ENCODE peak calls at places on chromosomes 4 and X, in six cellular contexts. P is K562, R is A549, I is IMR-90, H is right lobe of liver, J is heart left ventricle. W is an unnamed sample. For H3K4me1, the result is how much of the 10 kb centered on the place peaks cover.

GRCh38 chr4:82223715-82224114 is 150.1 kb downstream of the HNRNPD start:
- ATAC-seq in H (peak), R (no peak), I (no peak), P (peak), J (peak), W (no peak)

GRCh38 chrX:95056901-95057300 is 1382.9 kb downstream of the FAM133A start:
- ATAC-seq in J (no peak), R (no peak), P (no peak), H (no peak), I (no peak), W (no peak)

GRCh38 chr4:78612398-78613005 is 60.9 kb downstream of the ANXA3 start:
- ATAC-seq in J (peak), R (peak), I (peak), H (peak), P (peak), W (peak)

GRCh38 chrX:15674514-15674898 is 9.9 kb upstream of the CLTRN start:
- ATAC-seq in J (peak), I (no peak), R (no peak), P (peak), H (peak), W (peak)

GRCh38 chr4:38514465-38515146 is 149.4 kb upstream of the KLF3 start:
- ATAC-seq in J (no peak), I (no peak), P (no peak), R (no peak), H (no peak), W (no peak)

GRCh38 chrX:120536056-120536455 is 24.7 kb downstream of the CUL4B start:
- ATAC-seq in H (no peak), I (no peak), R (no peak), P (no peak), J (no peak), W (no peak)

GRCh38 chr4:153159016-153159415 is 45.2 kb upstream of the TRIM2 start:
- ATAC-seq in P (peak), I (no peak), R (peak), J (no peak), H (no peak), W (no peak)

GRCh38 chr4:165367040-165367439 is 11.8 kb upstream of the CPE start:
- ATAC-seq in I (no peak), H (peak), J (no peak), R (no peak), P (peak), W (no peak)

GRCh38 chr4:55949480-55949802 is 696 bp downstream of the CEP135 start:
- ATAC-seq in I (no peak), H (no peak), J (no peak), P (peak), R (no peak), W (no peak)

GRCh38 chr4:187606581-187606980 is 389.0 kb upstream of the ZFP42 start:
- ATAC-seq in I (peak), R (peak), P (peak), J (no peak), H (peak), W (no peak)

GRCh38 chr4:93475730-93476129 is 352.8 kb upstream of the ATOH1 start:
- ATAC-seq in J (no peak), R (no peak), P (no peak), H (no peak), I (no peak), W (no peak)

GRCh38 chrX:140917354-140918115 is 84.9 kb upstream of the SPANXB1 start:
- ATAC-seq in H (no peak), P (no peak), R (peak), J (no peak), I (no peak), W (no peak)

GRCh38 chr4:6178757-6179156 is 21.6 kb downstream of the JAKMIP1 start:
- ATAC-seq in I (no peak), P (no peak), J (no peak), R (no peak), H (no peak), W (no peak)

GRCh38 chr4:6182390-6183280 is 17.7 kb downstream of the JAKMIP1 start:
- ATAC-seq in P (no peak), J (no peak), I (no peak), H (no peak), R (no peak), W (no peak)

GRCh38 chr4:6177587-6178197 is 22.7 kb downstream of the JAKMIP1 start:
- ATAC-seq in H (no peak), J (no peak), I (no peak), R (peak), P (peak), W (no peak)

GRCh38 chr4:6180841-6181631 is 19.3 kb downstream of the JAKMIP1 start:
- ATAC-seq in R (no peak), P (no peak), J (peak), I (no peak), H (peak), W (no peak)

GRCh38 chr4:6179362-6179761 is 21.0 kb downstream of the JAKMIP1 start:
- ATAC-seq in P (no peak), R (no peak), I (no peak), J (no peak), H (no peak), W (no peak)
- TF ChIP-seq POLR2A in P (no peak), R (no peak), I (no peak), J (no peak), H (no peak), W (no peak)

GRCh38 chr4:2813446-2814405 is 20.8 kb downstream of the SH3BP2 start:
- ATAC-seq in I (no peak), H (no peak), J (no peak), P (no peak), R (no peak), W (no peak)
- H3K4me1 ChIP-seq in I (under half), H (under half), J (under half), P (under half), R (under half), W (under half)

DNA sequence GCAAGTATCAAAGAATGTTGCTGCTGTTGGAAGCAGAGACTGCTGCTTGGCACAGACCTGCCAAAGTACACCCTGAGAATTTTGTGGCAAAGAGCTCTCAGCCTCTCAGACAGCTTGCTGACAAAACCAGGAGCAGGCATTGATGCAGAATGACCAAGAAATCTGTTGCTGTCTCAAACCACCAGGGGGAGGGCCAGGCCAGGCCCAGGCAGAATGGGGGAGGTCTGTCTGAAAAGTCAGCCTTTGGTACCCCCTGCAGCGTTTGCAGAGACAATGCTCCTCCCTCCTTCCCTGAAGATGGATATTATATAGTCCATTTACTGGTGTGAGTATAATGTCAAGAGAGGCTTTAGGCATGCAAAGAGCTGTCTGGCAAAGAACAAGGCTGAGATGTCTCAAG is 52.9 kb upstream of the TRPC5OS start:
- ATAC-seq in R (peak), J (no peak), P (peak), I (peak), H (peak), W (no peak)
- TF ChIP-seq CTCF in R (no peak), J (no peak), P (peak), I (peak), H (peak), W (peak)

DNA sequence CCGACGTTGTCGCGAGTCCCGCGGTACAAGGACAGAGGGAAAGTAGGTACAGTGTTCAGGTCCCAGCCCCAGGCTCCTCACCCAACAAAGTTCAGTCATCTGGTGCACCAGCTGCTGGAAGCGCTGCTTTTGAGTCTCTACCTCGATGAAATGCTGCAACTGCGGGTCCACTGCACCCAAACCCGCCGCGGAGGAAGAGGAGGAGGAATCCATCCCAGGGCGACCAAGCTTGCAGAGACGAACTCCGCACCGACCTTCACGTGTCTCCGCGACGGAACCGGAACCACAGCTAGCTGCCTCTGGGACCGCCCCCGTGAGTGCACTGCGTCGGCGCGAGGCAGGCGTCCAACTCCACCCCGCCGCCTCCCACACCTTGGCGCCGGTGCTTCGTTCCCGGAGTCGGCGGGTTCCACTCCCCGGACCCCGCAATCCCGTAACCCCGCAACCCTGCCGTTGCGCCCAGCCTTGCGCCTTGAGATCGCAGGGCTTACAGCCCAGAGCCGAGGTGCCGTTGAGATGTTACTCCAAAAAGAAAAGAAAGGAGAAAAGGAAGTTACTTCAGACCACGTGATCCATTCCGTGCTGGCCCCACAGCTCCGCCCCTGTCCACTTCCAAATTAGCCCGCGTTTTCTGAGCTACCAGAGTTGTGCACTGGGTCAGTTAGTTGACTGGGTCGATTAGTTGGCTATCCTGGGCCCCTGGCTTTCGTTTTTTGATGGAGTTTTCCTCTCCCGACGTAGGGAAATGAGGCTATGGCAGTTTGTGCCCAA is at the start of gene TIMM8A:
- ATAC-seq in J (peak), H (peak), P (peak), R (peak), I (peak), W (peak)
- TF ChIP-seq POLR2A in J (peak), H (peak), P (peak), R (peak), I (peak), W (peak)

DNA sequence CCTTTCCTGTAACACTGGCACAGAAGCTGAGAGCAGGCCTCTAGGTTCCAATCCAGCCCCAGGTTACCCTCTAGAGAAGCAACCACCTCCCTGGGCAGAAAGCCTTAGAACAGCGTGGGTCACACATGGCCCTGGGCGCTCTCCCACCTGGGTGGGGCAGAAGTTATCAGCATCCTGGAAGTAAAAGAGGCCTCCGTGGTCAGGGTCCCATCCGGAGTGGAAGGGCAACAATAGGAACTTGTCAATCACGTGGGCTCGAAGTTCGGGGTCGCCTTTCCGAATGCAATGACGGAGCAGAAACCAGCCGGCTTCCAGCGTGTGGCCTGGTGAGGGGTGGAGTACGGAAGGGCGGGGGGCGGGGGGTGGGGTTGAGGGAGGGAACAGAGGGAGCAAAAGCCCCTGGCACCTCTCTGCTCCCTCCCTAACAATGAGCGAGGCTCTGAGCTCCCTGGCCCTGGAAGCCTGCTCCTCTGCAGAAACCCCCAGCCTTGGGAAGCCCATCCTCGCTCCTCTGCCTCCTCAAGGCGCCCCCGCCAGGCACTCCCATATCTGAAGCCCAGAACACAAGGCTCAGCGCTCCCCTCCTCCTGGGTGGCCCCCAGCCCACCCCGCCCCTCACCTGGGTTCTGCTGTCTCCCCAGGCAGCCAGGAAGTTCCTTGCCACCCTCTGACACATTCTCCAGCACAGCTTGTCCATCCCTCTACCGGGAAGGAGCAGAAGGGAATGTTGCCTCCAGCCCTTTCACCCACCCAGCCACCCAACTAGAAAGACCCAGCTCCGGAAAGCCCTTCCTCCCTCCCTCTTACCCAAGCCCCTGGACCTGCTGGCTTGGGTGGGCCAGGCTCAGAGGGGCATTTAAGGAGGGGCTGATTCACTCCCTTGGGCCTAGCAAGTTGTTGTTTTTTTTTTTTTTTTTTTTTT is 2.9 kb downstream of the RENBP start:
- ATAC-seq in I (no peak), J (peak), R (no peak), H (no peak), P (peak), W (peak)
- H3K4me1 ChIP-seq in I (under half), J (under half), R (under half), H (under half), P (under half), W (under half)

DNA sequence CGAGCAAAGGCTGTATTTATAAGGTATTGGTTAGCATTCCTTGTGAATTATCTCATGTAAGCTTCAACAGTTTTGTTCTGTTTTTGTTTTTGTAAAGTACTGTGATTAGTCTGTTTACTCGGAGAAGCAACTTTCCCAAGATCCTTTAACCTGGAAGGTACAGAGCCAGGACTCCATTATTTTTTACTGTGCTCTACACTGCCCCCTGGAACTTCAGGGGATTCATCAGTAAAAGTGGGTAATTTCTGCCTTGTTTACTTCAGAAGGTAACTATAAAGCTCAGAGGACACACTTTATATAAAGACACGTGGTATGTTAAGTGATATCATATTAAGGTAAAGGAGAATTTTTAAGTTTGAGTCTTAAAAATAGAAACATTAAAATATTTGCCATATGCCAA is 124.9 kb downstream of the IQCM start:
- ATAC-seq in J (no peak), I (no peak), P (no peak), H (no peak), R (no peak), W (no peak)
- TF ChIP-seq CTCF in J (no peak), I (no peak), P (no peak), H (peak), R (no peak), W (no peak)

DNA sequence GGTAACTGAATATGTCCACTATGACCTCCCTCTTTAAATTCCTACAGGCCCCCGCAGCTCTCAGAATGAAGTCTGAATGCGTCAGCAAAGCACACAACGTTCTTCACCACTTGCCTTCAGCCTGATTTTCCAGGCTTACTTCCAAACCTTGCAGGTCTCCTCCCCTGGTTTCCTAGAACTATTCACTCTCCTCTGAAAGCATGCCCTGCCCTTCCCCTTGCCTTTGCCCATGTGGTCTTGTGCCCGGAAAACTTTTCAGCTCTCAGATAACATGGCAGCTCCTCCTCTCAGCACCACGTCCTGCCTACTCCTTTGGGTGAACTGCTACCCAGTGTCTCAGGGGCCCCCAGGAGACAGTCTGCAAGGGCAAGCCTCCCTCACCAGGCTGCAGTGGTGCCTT is 268.5 kb upstream of the LDB2 start:
- ATAC-seq in P (no peak), I (no peak), J (peak), R (no peak), H (no peak), W (peak)
- TF ChIP-seq POLR2A in P (no peak), I (no peak), J (peak), R (no peak), H (no peak), W (no peak)

GRCh38 chr4:118281611-118282442 is 71.0 kb downstream of the PRSS12 start:
- ATAC-seq in P (peak), J (no peak), R (peak), I (peak), H (no peak), W (no peak)

GRCh38 chr4:118282692-118283091 is 70.1 kb downstream of the PRSS12 start:
- ATAC-seq in I (no peak), J (no peak), R (peak), P (no peak), H (peak), W (no peak)

GRCh38 chr4:118286685-118287084 is 66.1 kb downstream of the PRSS12 start:
- ATAC-seq in P (no peak), I (no peak), R (no peak), J (no peak), H (no peak), W (no peak)

GRCh38 chr4:118285931-118286330 is 66.9 kb downstream of the PRSS12 start:
- ATAC-seq in J (no peak), H (no peak), P (no peak), I (no peak), R (no peak), W (no peak)

DNA sequence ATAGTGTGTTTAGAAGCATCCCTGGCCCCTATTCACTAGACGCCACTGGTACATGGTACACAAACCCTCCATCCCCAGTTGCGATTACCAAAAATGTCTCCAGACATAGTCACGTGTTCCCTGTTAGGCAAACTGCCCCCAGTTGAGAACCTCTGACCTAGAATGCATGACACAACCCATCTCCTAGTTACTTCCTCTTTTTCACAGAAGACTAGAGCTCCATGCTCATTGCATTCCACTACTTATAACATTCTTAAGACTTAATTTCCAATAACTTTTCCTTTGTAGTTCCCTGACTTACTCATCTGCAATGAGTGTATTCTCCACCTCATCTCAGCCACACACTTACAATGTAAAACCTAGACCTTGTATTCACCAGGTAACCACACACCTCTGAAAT is 68.6 kb downstream of the PRSS12 start:
- ATAC-seq in J (no peak), I (no peak), H (no peak), R (peak), P (peak), W (no peak)
- H3K4me1 ChIP-seq in J (under half), I (under half), H (under half), R (under half), P (under half), W (under half)

GRCh38 chrX:51148848-51149247 is 183.8 kb upstream of the NUDT10 start:
- ATAC-seq in H (no peak), R (peak), I (no peak), J (no peak), P (no peak), W (no peak)
- TF ChIP-seq CTCF in H (peak), R (no peak), I (no peak), J (no peak), P (no peak), W (no peak)

GRCh38 chr4:146510942-146511341 is 10.8 kb downstream of the SLC10A7 start:
- ATAC-seq in J (no peak), P (peak), I (no peak), H (no peak), R (no peak), W (no peak)
- TF ChIP-seq POLR2A in J (no peak), P (no peak), I (no peak), H (no peak), R (no peak), W (no peak)

W was measured in gastroesophageal sphincter.